ENCODE peak calls at places on chromosomes 5 and 9, in seven cellular contexts. Z is heart left ventricle, H is A549, P is stomach, B is HCT116, R is H1, Q is Peyer's patch. N is an unnamed sample.

GRCh38 chr5:168327451-168327850 is 36.0 kb downstream of the WWC1 start:
- DNase-seq in H (no peak), P (no peak), R (no peak), Z (no peak), Q (no peak), B (no peak), N (no peak)

GRCh38 chr9:115022760-115023434 is 92.5 kb upstream of the TNFSF8 start:
- DNase-seq in P (no peak), Q (no peak), B (no peak), R (no peak), H (no peak), Z (no peak), N (no peak)

GRCh38 chr9:22809371-22809770 is 362.7 kb downstream of the DMRTA1 start:
- DNase-seq in H (no peak), P (no peak), Z (no peak), R (no peak), B (no peak), Q (no peak), N (no peak)

GRCh38 chr5:40507095-40507494 is 172.6 kb upstream of the PTGER4 start:
- DNase-seq in Q (no peak), Z (no peak), R (no peak), B (no peak), P (no peak), H (no peak), N (no peak)

GRCh38 chr5:68730220-68731010 is 363.4 kb upstream of the SLC30A5 start:
- DNase-seq in Q (no peak), H (peak; percentile 33), Z (no peak), R (no peak), P (no peak), B (no peak), N (no peak)

GRCh38 chr5:149002761-149003689 is 59.8 kb downstream of the SH3TC2 start:
- DNase-seq in P (no peak), H (peak; percentile 27), Q (no peak), B (no peak), R (no peak), Z (no peak), N (no peak)

GRCh38 chr5:168978015-168978414 is 322.9 kb downstream of the SLIT3 start:
- DNase-seq in Z (no peak), Q (no peak), H (peak; percentile 65), B (no peak), R (no peak), P (no peak), N (no peak)

GRCh38 chr9:76297721-76298239 is 96.4 kb downstream of the RFK start:
- DNase-seq in B (no peak), H (no peak), Z (no peak), P (no peak), Q (no peak), R (no peak), N (no peak)

GRCh38 chr5:149153751-149154610 is 12.7 kb downstream of the ABLIM3 start:
- DNase-seq in H (peak; percentile 35), Z (no peak), Q (no peak), R (no peak), P (no peak), B (no peak), N (no peak)

GRCh38 chr9:27770541-27770940 is 197.3 kb upstream of the C9orf72 start:
- DNase-seq in Z (no peak), P (no peak), H (no peak), R (no peak), B (no peak), Q (no peak), N (no peak)

GRCh38 chr5:38830521-38831051 is 15.2 kb upstream of the OSMR start:
- DNase-seq in H (no peak), Q (no peak), R (no peak), B (no peak), Z (no peak), P (no peak), N (no peak)

GRCh38 chr9:135766707-135767106 is 64.7 kb downstream of the KCNT1 start:
- DNase-seq in B (no peak), R (no peak), Z (no peak), P (no peak), H (no peak), Q (no peak), N (no peak)

GRCh38 chr9:89635007-89635742 is 30.4 kb downstream of the GADD45G start:
- DNase-seq in Z (no peak), H (no peak), Q (no peak), B (no peak), R (no peak), P (peak; percentile 84), N (no peak)

GRCh38 chr5:169970911-169971436 is 9.3 kb downstream of the INSYN2B start:
- DNase-seq in R (no peak), Z (peak; percentile 66), H (peak; percentile 78), P (no peak), Q (no peak), B (no peak), N (no peak)

GRCh38 chr9:87277346-87277745 is 220.3 kb upstream of the DAPK1 start:
- DNase-seq in B (no peak), Q (no peak), H (no peak), Z (no peak), P (no peak), R (no peak), N (no peak)

GRCh38 chr9:110440161-110440560 is 102.5 kb upstream of the TXNDC8 start:
- DNase-seq in B (no peak), H (no peak), R (no peak), Z (no peak), Q (no peak), P (no peak), N (no peak)

GRCh38 chr9:93039456-93039855 is 19.0 kb upstream of the SUSD3 start:
- DNase-seq in B (no peak), P (no peak), Z (peak; percentile 14), H (no peak), R (no peak), Q (no peak), N (no peak)

GRCh38 chr5:65072836-65073620 is 304.3 kb downstream of the CWC27 start:
- DNase-seq in R (no peak), H (no peak), Z (no peak), P (no peak), B (no peak), Q (peak; percentile 53), N (no peak)

GRCh38 chr9:88085481-88085880 is 52.8 kb downstream of the SPATA31C2 start:
- DNase-seq in Z (no peak), Q (no peak), R (no peak), P (no peak), B (no peak), H (no peak), N (no peak)

GRCh38 chr9:4691794-4692193 is 12.4 kb downstream of the CDC37L1 start:
- DNase-seq in Z (no peak), B (no peak), R (no peak), P (no peak), Q (no peak), H (no peak), N (no peak)

GRCh38 chr9:135183538-135184153 is 96.2 kb downstream of the OLFM1 start:
- DNase-seq in P (no peak), Q (no peak), B (no peak), Z (no peak), R (no peak), H (no peak), N (no peak)

GRCh38 chr9:36878161-36878560 is 155.9 kb downstream of the PAX5 start:
- DNase-seq in R (no peak), Z (no peak), H (no peak), Q (no peak), B (no peak), P (no peak), N (no peak)

GRCh38 chr9:68805890-68806517 is 101.0 kb downstream of the PIP5K1B start:
- DNase-seq in Z (no peak), P (no peak), R (no peak), H (no peak), B (no peak), Q (no peak), N (no peak)

GRCh38 chr9:27632254-27632653 is 59.0 kb upstream of the C9orf72 start:
- DNase-seq in B (no peak), H (no peak), Q (no peak), P (no peak), Z (no peak), R (no peak), N (no peak)

GRCh38 chr9:130465383-130466096 is 20.8 kb downstream of the ASS1 start:
- DNase-seq in P (no peak), R (no peak), B (no peak), H (no peak), Z (no peak), Q (no peak), N (no peak)

GRCh38 chr9:137325791-137326190 is 23.7 kb upstream of the NRARP start:
- DNase-seq in Q (peak; percentile 14), H (no peak), R (no peak), P (no peak), Z (no peak), B (no peak), N (no peak)

GRCh38 chr9:91193658-91194391 is 167.9 kb downstream of the AUH start:
- DNase-seq in H (peak; percentile 77), B (peak; percentile 64), Q (peak; percentile 79), P (peak; percentile 93), R (peak; percentile 80), Z (peak; percentile 92), N (peak; percentile 31)
- TF ChIP-seq POLR2A in H (no peak), B (no peak), Q (peak; percentile 85), P (no peak), R (peak; percentile 15), Z (no peak), N (peak; percentile 30)

GRCh38 chr5:131329187-131329540 is 65.3 kb downstream of the CDC42SE2 start:
- DNase-seq in B (no peak), Z (no peak), P (no peak), Q (no peak), H (no peak), R (no peak), N (no peak)
- TF ChIP-seq CTCF in B (no peak), Z (no peak), P (no peak), Q (no peak), H (no peak), R (no peak), N (no peak)

GRCh38 chr5:93611510-93611899 is 28.5 kb downstream of the NR2F1 start:
- DNase-seq in Q (no peak), B (no peak), Z (no peak), R (no peak), H (no peak), P (no peak), N (no peak)
- H3K4me3 ChIP-seq in Q (no peak overlapping the region), B (no peak overlapping the region), Z (no peak overlapping the region), R (no peak overlapping the region), H (peak overlapping the region; percentile 31), P (no peak overlapping the region), N (no peak overlapping the region)

DNA sequence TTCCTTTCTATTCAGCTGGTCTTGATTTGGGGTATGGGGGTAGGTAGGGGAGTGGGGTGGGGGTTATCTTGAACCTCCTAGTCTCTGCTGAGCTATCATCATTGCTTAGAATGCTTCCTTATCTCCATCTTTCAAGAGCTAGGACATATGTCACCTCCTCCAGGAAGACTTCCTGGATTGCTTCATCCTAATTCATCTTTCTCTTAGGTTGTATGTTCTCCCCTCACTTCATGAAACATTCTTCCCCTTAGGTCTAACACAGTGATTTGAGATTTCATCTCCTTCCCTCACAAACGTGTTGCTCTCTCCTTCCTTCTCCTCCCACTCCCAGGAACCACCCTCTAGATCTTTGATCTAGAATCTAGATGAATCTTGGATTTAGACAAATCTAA is 2.4 kb upstream of the SYNPO start:
- DNase-seq in Z (no peak), B (no peak), Q (no peak), R (no peak), P (no peak), H (no peak), N (no peak)
- TF ChIP-seq POLR2A in Z (no peak), B (no peak), Q (no peak), R (no peak), P (no peak), H (no peak), N (no peak)